ENCODE peak calls at places on chromosomes 13 and 19, in five cellular contexts. One of them, this sample, is unnamed.

GRCh38 chr19:52007436-52007804 is 591 bp downstream of the ZNF615 start:
- DNase-seq in lower leg skin: no peak
- DNase-seq in ovary: no peak
- DNase-seq in foreskin fibroblast: no peak
- DNase-seq in colonic mucosa: no peak
- DNase-seq in this sample: peak

GRCh38 chr19:1907563-1908363 is 2.6 kb downstream of the ADAT3 start:
- DNase-seq in colonic mucosa: peak
- DNase-seq in ovary: no peak
- DNase-seq in lower leg skin: no peak
- DNase-seq in foreskin fibroblast: no peak
- DNase-seq in this sample: no peak

GRCh38 chr19:39400997-39401548 is 5.6 kb upstream of the ZFP36 start:
- DNase-seq in lower leg skin: no peak
- DNase-seq in foreskin fibroblast: no peak
- DNase-seq in colonic mucosa: no peak
- DNase-seq in ovary: no peak
- DNase-seq in this sample: no peak

GRCh38 chr13:110964229-110965037 is 49.6 kb upstream of the ANKRD10 start:
- DNase-seq in lower leg skin: no peak
- DNase-seq in ovary: no peak
- DNase-seq in colonic mucosa: no peak
- DNase-seq in foreskin fibroblast: no peak
- DNase-seq in this sample: no peak

GRCh38 chr13:27523345-27524073 is 73.1 kb upstream of the MTIF3 start:
- DNase-seq in foreskin fibroblast: no peak
- DNase-seq in ovary: no peak
- DNase-seq in lower leg skin: no peak
- DNase-seq in colonic mucosa: no peak
- DNase-seq in this sample: peak

GRCh38 chr19:5534787-5535586 is 32.8 kb downstream of the TINCR start:
- DNase-seq in ovary: no peak
- DNase-seq in foreskin fibroblast: peak
- DNase-seq in colonic mucosa: no peak
- DNase-seq in lower leg skin: no peak
- DNase-seq in this sample: peak

GRCh38 chr13:99215466-99215865 is 14.8 kb downstream of the UBAC2 start:
- DNase-seq in ovary: no peak
- DNase-seq in lower leg skin: peak
- DNase-seq in foreskin fibroblast: no peak
- DNase-seq in colonic mucosa: no peak
- DNase-seq in this sample: no peak

GRCh38 chr13:58960909-58961308 is 1202.8 kb downstream of the DIAPH3 start:
- DNase-seq in ovary: no peak
- DNase-seq in foreskin fibroblast: no peak
- DNase-seq in colonic mucosa: no peak
- DNase-seq in lower leg skin: no peak
- DNase-seq in this sample: peak

GRCh38 chr19:39850892-39851291 is 4.7 kb upstream of the FBL start:
- DNase-seq in lower leg skin: no peak
- DNase-seq in ovary: no peak
- DNase-seq in colonic mucosa: no peak
- DNase-seq in foreskin fibroblast: no peak
- DNase-seq in this sample: no peak

GRCh38 chr13:105464249-105464648 is 1071.2 kb downstream of the EFNB2 start:
- DNase-seq in lower leg skin: no peak
- DNase-seq in foreskin fibroblast: peak
- DNase-seq in ovary: no peak
- DNase-seq in colonic mucosa: no peak
- DNase-seq in this sample: no peak

GRCh38 chr13:93903909-93904308 is 575.6 kb downstream of the DCT start:
- DNase-seq in colonic mucosa: no peak
- DNase-seq in foreskin fibroblast: no peak
- DNase-seq in lower leg skin: no peak
- DNase-seq in ovary: no peak
- DNase-seq in this sample: no peak

GRCh38 chr19:54481326-54481930 is 8.3 kb upstream of the CDC42EP5 start:
- DNase-seq in foreskin fibroblast: peak
- DNase-seq in lower leg skin: no peak
- DNase-seq in colonic mucosa: peak
- DNase-seq in ovary: no peak
- DNase-seq in this sample: peak

GRCh38 chr19:13164370-13165090 is 14.3 kb downstream of the IER2 start:
- DNase-seq in foreskin fibroblast: peak
- DNase-seq in colonic mucosa: peak
- DNase-seq in lower leg skin: peak
- DNase-seq in ovary: peak
- DNase-seq in this sample: no peak

GRCh38 chr19:21109116-21109515 is 27.1 kb downstream of the ZNF714 start:
- DNase-seq in colonic mucosa: no peak
- DNase-seq in foreskin fibroblast: peak
- DNase-seq in lower leg skin: no peak
- DNase-seq in ovary: no peak
- DNase-seq in this sample: peak

GRCh38 chr13:82878536-82878935 is 1003.7 kb downstream of the SLITRK1 start:
- DNase-seq in ovary: no peak
- DNase-seq in foreskin fibroblast: peak
- DNase-seq in lower leg skin: no peak
- DNase-seq in colonic mucosa: no peak
- DNase-seq in this sample: peak

GRCh38 chr13:21694831-21695230 is 24.0 kb downstream of the FGF9 start:
- DNase-seq in lower leg skin: no peak
- DNase-seq in foreskin fibroblast: no peak
- DNase-seq in ovary: no peak
- DNase-seq in colonic mucosa: no peak
- DNase-seq in this sample: no peak

GRCh38 chr13:32300406-32300805 is 14.8 kb downstream of the ZAR1L start:
- DNase-seq in lower leg skin: no peak
- DNase-seq in ovary: no peak
- DNase-seq in foreskin fibroblast: no peak
- DNase-seq in colonic mucosa: no peak
- DNase-seq in this sample: no peak

GRCh38 chr13:56864451-56864850 is 276.3 kb upstream of the PRR20A start:
- DNase-seq in lower leg skin: no peak
- DNase-seq in ovary: no peak
- DNase-seq in colonic mucosa: no peak
- DNase-seq in foreskin fibroblast: no peak
- DNase-seq in this sample: no peak

GRCh38 chr13:73467103-73467502 is 408.3 kb downstream of the KLF5 start:
- DNase-seq in colonic mucosa: no peak
- DNase-seq in ovary: no peak
- DNase-seq in foreskin fibroblast: no peak
- DNase-seq in lower leg skin: no peak
- DNase-seq in this sample: peak

GRCh38 chr13:21676611-21677021 is 5.7 kb downstream of the FGF9 start:
- DNase-seq in colonic mucosa: peak
- DNase-seq in ovary: no peak
- DNase-seq in lower leg skin: no peak
- DNase-seq in foreskin fibroblast: no peak
- DNase-seq in this sample: no peak

GRCh38 chr19:30023330-30023729 is 81.3 kb downstream of the URI1 start:
- DNase-seq in ovary: no peak
- DNase-seq in foreskin fibroblast: no peak
- DNase-seq in colonic mucosa: no peak
- DNase-seq in lower leg skin: no peak
- DNase-seq in this sample: no peak

GRCh38 chr13:40402931-40403412 is 263.5 kb downstream of the FOXO1 start:
- DNase-seq in foreskin fibroblast: peak
- DNase-seq in colonic mucosa: no peak
- DNase-seq in ovary: peak
- DNase-seq in lower leg skin: no peak
- DNase-seq in this sample: peak

GRCh38 chr19:14526423-14526822 is 3.0 kb upstream of the TECR start:
- DNase-seq in lower leg skin: no peak
- DNase-seq in foreskin fibroblast: no peak
- DNase-seq in ovary: no peak
- DNase-seq in colonic mucosa: no peak
- DNase-seq in this sample: no peak

GRCh38 chr13:31207630-31208549 is 8.1 kb downstream of the B3GLCT start:
- DNase-seq in colonic mucosa: no peak
- DNase-seq in ovary: peak
- DNase-seq in foreskin fibroblast: peak
- DNase-seq in lower leg skin: no peak
- DNase-seq in this sample: peak

GRCh38 chr19:56108447-56109195 is 12.5 kb downstream of the ZNF787 start:
- DNase-seq in foreskin fibroblast: peak
- DNase-seq in ovary: peak
- DNase-seq in lower leg skin: no peak
- DNase-seq in colonic mucosa: no peak
- DNase-seq in this sample: no peak

GRCh38 chr13:20231839-20232555 is at the start of gene GJB6:
- DNase-seq in foreskin fibroblast: no peak
- DNase-seq in lower leg skin: no peak
- DNase-seq in ovary: no peak
- DNase-seq in colonic mucosa: no peak
- DNase-seq in this sample: no peak
- H3K4me3 ChIP-seq in foreskin fibroblast: no peak
- H3K4me3 ChIP-seq in lower leg skin: peak
- H3K4me3 ChIP-seq in ovary: no peak
- H3K4me3 ChIP-seq in colonic mucosa: peak
- H3K4me3 ChIP-seq in this sample: no peak

GRCh38 chr19:58060231-58060630 is 1.1 kb downstream of the ZNF135 start:
- DNase-seq in lower leg skin: no peak
- DNase-seq in ovary: no peak
- DNase-seq in colonic mucosa: no peak
- DNase-seq in foreskin fibroblast: no peak
- DNase-seq in this sample: no peak

GRCh38 chr19:58059681-58060080 is 599 bp downstream of the ZNF135 start:
- DNase-seq in ovary: peak
- DNase-seq in colonic mucosa: no peak
- DNase-seq in lower leg skin: no peak
- DNase-seq in foreskin fibroblast: no peak
- DNase-seq in this sample: no peak

GRCh38 chr19:58056861-58057260 is 2.2 kb upstream of the ZNF135 start:
- DNase-seq in colonic mucosa: no peak
- DNase-seq in foreskin fibroblast: no peak
- DNase-seq in lower leg skin: no peak
- DNase-seq in ovary: no peak
- DNase-seq in this sample: no peak

GRCh38 chr19:58058428-58058827 is 654 bp upstream of the ZNF135 start:
- DNase-seq in colonic mucosa: no peak
- DNase-seq in foreskin fibroblast: no peak
- DNase-seq in lower leg skin: no peak
- DNase-seq in ovary: no peak
- DNase-seq in this sample: no peak

GRCh38 chr19:58059003-58059671 is at the start of gene ZNF135:
- DNase-seq in foreskin fibroblast: peak
- DNase-seq in colonic mucosa: peak
- DNase-seq in lower leg skin: peak
- DNase-seq in ovary: peak
- DNase-seq in this sample: peak
- H3K4me3 ChIP-seq in foreskin fibroblast: peak
- H3K4me3 ChIP-seq in colonic mucosa: peak
- H3K4me3 ChIP-seq in lower leg skin: peak
- H3K4me3 ChIP-seq in ovary: peak
- H3K4me3 ChIP-seq in this sample: peak

DNA sequence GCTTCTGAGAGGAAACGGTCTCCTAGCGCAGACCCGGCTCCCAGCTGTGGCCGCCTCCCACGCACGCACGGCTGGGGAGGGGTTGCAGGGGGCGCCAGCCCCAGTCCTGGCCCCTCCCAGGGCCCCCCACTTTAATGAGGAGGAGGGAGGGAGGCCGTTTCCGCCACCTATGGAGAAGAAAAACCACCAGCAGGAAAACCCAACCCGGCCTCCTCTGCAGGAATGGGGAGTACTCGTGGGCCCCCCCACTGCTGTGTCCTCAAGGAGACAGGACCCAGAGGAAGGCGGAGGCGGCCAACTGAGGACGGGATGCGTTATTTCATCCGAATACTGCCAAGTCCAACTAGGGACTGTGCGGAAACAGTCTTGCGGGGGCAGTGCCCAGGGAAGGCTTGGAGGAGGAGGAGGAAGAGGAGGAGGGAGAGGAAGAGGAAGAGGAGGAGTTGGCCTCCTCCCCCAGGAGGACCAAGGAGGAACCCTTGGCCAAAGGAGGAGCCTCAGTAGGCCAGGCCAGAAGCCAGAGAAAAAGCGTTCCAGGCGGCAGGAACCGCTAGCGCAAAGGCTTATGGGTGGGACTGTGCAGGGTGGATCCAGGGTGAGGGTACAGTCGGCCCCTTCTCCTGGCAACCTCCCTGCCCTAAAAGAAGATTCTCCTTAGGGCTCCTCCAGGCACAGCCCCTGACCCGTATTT is 3.9 kb upstream of the SSBP4 start:
- DNase-seq in foreskin fibroblast: peak
- DNase-seq in ovary: peak
- DNase-seq in colonic mucosa: peak
- DNase-seq in lower leg skin: peak
- DNase-seq in this sample: peak
- H3K4me3 ChIP-seq in foreskin fibroblast: peak
- H3K4me3 ChIP-seq in ovary: peak
- H3K4me3 ChIP-seq in colonic mucosa: no peak
- H3K4me3 ChIP-seq in lower leg skin: no peak
- H3K4me3 ChIP-seq in this sample: peak

GRCh38 chr13:33723365-33723764 is 94.6 kb upstream of the RFC3 start:
- DNase-seq in foreskin fibroblast: peak
- DNase-seq in lower leg skin: no peak
- DNase-seq in ovary: no peak
- DNase-seq in colonic mucosa: no peak
- DNase-seq in this sample: peak
- H3K4me3 ChIP-seq in foreskin fibroblast: no peak
- H3K4me3 ChIP-seq in lower leg skin: no peak
- H3K4me3 ChIP-seq in ovary: no peak
- H3K4me3 ChIP-seq in colonic mucosa: no peak
- H3K4me3 ChIP-seq in this sample: no peak